ENCODE peak calls at places on chromosomes 5 and 9, in seven cellular contexts. R is HepG2, M is upper lobe of left lung, G is GM12878, I is K562, W is HCT116, D is GM23338. T is an unnamed sample.

GRCh38 chr5:8908055-8908683 is 637.7 kb downstream of the SEMA5A start:
- ATAC-seq in I (peak; percentile 85), R (peak; percentile 55), M (no peak), G (peak; percentile 66), W (no peak), D (peak; percentile 94), T (no peak)

GRCh38 chr9:121537283-121537682 is 37.6 kb upstream of the GGTA1 start:
- ATAC-seq in W (no peak), G (no peak), I (no peak), D (no peak), R (no peak), M (no peak), T (peak; percentile 76)

GRCh38 chr5:39005566-39006232 is 68.5 kb downstream of the RICTOR start:
- ATAC-seq in M (no peak), R (peak; percentile 84), W (no peak), G (peak; percentile 76), I (peak; percentile 92), D (peak; percentile 78), T (no peak)

GRCh38 chr9:131370638-131371037 is 23.2 kb upstream of the PRRC2B start:
- ATAC-seq in D (no peak), G (no peak), W (no peak), I (no peak), R (no peak), M (no peak), T (no peak)

GRCh38 chr9:120733190-120733589 is 18.9 kb upstream of the MEGF9 start:
- ATAC-seq in D (no peak), I (no peak), G (no peak), R (peak; percentile 51), M (peak; percentile 72), W (no peak), T (no peak)

GRCh38 chr9:12722131-12722530 is 28.9 kb downstream of the TYRP1 start:
- ATAC-seq in G (no peak), W (no peak), D (no peak), M (no peak), R (no peak), I (no peak), T (no peak)

GRCh38 chr5:41118177-41118576 is 47.0 kb upstream of the MROH2B start:
- ATAC-seq in R (peak; percentile 29), W (no peak), D (no peak), M (no peak), G (no peak), I (no peak), T (no peak)

GRCh38 chr5:11153672-11154377 is 392.8 kb upstream of the DAP start:
- ATAC-seq in G (no peak), D (no peak), R (no peak), I (no peak), M (no peak), W (no peak), T (no peak)

GRCh38 chr5:53826503-53826902 is 266.1 kb downstream of the NDUFS4 start:
- ATAC-seq in D (peak; percentile 48), W (no peak), I (peak; percentile 47), M (peak; percentile 38), G (no peak), R (peak; percentile 26), T (no peak)

GRCh38 chr9:75142208-75142607 is 53.9 kb downstream of the OSTF1 start:
- ATAC-seq in W (no peak), D (no peak), I (no peak), R (no peak), M (peak; percentile 61), G (no peak), T (no peak)

GRCh38 chr5:17429353-17429752 is 68.7 kb upstream of the TAF11L2 start:
- ATAC-seq in M (no peak), R (no peak), W (no peak), I (no peak), D (no peak), G (no peak), T (no peak)

GRCh38 chr5:9342161-9342787 is 203.6 kb downstream of the SEMA5A start:
- ATAC-seq in R (no peak), D (no peak), G (no peak), I (no peak), W (no peak), M (no peak), T (no peak)

GRCh38 chr9:103377667-103378066 is 382.5 kb downstream of the CYLC2 start:
- ATAC-seq in D (no peak), R (no peak), W (no peak), I (no peak), G (no peak), M (no peak), T (no peak)
- H3K4me3 ChIP-seq in D (no peak overlapping the region), R (no peak overlapping the region), W (no peak overlapping the region), I (no peak overlapping the region), G (no peak overlapping the region), M (no peak overlapping the region), T (no peak overlapping the region)

GRCh38 chr5:37496902-37497445 is 117.9 kb downstream of the WDR70 start:
- ATAC-seq in I (no peak), M (no peak), W (no peak), D (no peak), R (no peak), G (no peak), T (no peak)

GRCh38 chr5:37506722-37507121 is 127.6 kb downstream of the WDR70 start:
- ATAC-seq in D (peak; percentile 46), W (peak; percentile 73), R (no peak), M (no peak), G (no peak), I (peak; percentile 39), T (no peak)

GRCh38 chr5:37506241-37506640 is 127.1 kb downstream of the WDR70 start:
- ATAC-seq in I (no peak), R (no peak), W (peak; percentile 95), D (no peak), G (no peak), M (no peak), T (no peak)

GRCh38 chr5:37495668-37496067 is 116.5 kb downstream of the WDR70 start:
- ATAC-seq in M (no peak), I (no peak), R (no peak), G (no peak), W (peak; percentile 38), D (no peak), T (peak; percentile 57)

GRCh38 chr5:37501152-37501551 is 122.0 kb downstream of the WDR70 start:
- ATAC-seq in G (no peak), M (no peak), D (no peak), W (no peak), R (no peak), I (no peak), T (no peak)
- TF ChIP-seq POLR2AphosphoS5 in G (no peak), M (no peak), D (no peak), W (no peak), R (no peak), I (no peak), T (no peak)

GRCh38 chr9:136433849-136434579 is 5.6 kb downstream of the INPP5E start:
- ATAC-seq in W (no peak), G (no peak), M (no peak), R (no peak), D (no peak), I (no peak), T (no peak)

GRCh38 chr9:136437430-136437829 is 2.2 kb downstream of the INPP5E start:
- ATAC-seq in I (no peak), M (no peak), R (no peak), W (no peak), D (no peak), G (no peak), T (no peak)

GRCh38 chr9:136437839-136438547 is 1.7 kb downstream of the INPP5E start:
- ATAC-seq in I (no peak), G (no peak), D (no peak), R (no peak), W (no peak), M (no peak), T (no peak)

GRCh38 chr9:136434580-136435169 is 5.0 kb downstream of the INPP5E start:
- ATAC-seq in D (no peak), G (no peak), M (no peak), I (no peak), R (no peak), W (no peak), T (no peak)

DNA sequence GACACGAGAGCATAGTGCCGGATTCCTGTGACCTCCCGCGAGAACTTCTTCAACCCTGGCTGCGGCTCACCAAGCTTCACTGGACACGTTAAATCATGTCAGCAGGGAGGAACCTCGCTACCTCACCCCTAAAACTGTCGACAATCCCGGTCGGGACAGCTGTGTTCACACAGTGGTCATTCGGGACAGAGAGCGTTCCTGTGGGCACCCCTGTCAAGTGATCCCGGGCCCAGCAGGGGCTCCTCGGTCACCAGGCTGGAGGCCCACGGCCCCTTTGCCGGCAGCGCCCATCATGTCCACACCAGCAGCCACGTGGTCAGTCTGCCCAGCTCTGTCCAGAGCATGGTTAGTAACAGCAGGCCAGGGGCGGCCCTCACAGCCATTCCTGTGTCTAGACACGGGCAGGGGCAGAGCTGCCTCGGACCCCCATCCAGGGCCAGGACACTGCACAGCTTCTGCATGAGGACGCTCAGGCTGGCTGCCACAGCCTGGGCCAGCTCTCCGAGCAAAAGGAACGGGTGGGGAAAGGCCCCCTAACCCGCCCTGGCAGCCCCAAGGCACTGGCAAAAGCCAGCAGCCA is 3.5 kb downstream of the INPP5E start:
- ATAC-seq in M (no peak), W (no peak), G (no peak), D (no peak), I (no peak), R (no peak), T (no peak)
- H3K27ac ChIP-seq in M (no peak overlapping the region), W (no peak overlapping the region), G (no peak overlapping the region), D (no peak overlapping the region), I (no peak overlapping the region), R (no peak overlapping the region), T (no peak overlapping the region)

GRCh38 chr5:80962630-80963520 is 2.7 kb downstream of the RASGRF2 start:
- ATAC-seq in D (no peak), M (no peak), I (no peak), W (no peak), R (no peak), G (no peak), T (no peak)

GRCh38 chr5:80959138-80959537 is 1.0 kb upstream of the RASGRF2 start:
- ATAC-seq in I (no peak), M (no peak), W (no peak), G (no peak), R (no peak), D (peak; percentile 8), T (no peak)

GRCh38 chr5:80961376-80962281 is 1.5 kb downstream of the RASGRF2 start:
- ATAC-seq in W (no peak), G (no peak), R (peak; percentile 27), M (peak; percentile 69), I (no peak), D (no peak), T (no peak)

GRCh38 chr5:80959768-80960442 is at the start of gene RASGRF2:
- ATAC-seq in I (no peak), G (no peak), D (peak; percentile 56), M (no peak), R (peak; percentile 73), W (no peak), T (peak; percentile 46)

DNA sequence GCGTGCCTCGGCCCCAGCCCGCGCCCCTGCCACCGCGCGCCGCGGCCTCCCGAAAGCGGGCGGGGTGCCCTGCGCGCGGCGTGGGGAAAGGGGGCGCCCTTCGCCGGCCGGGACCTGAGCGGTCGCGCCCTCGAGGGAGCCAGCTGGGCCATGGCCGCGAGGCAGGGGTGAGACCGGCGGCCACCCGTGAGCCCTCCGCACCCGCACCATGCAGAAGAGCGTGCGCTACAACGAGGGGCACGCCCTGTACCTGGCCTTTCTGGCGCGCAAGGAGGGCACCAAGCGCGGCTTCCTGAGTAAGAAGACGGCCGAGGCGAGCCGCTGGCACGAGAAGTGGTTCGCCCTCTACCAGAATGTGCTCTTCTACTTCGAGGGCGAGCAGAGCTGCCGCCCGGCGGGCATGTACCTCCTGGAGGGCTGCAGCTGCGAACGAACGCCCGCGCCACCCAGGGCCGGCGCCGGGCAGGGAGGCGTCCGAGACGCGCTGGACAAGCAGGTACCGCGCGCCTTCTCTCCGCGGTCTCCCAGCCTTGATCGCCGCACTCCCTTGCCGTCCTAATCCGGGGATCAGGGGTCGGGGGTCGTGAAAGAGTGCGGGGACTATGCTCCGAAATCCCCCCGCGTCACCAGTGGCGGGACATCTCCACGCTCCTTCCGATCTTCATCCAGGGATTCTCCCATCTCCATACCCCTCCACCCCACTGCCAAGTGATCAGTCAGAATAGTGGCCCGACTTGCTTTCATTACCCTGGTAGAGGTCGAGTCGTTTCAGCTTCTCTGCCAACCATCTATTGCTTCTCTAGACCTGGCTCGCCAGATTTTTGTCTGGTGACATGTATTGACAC is 590 bp downstream of the RASGRF2 start:
- ATAC-seq in D (peak; percentile 55), M (peak; percentile 32), W (no peak), R (peak; percentile 78), I (no peak), G (no peak), T (peak; percentile 65)
- H3K4me3 ChIP-seq in D (peak overlapping the region; percentile 69), M (peak overlapping the region; percentile 60), W (no peak overlapping the region), R (peak overlapping the region; percentile 93), I (no peak overlapping the region), G (no peak overlapping the region), T (peak overlapping the region; percentile 54)

T was measured in gastroesophageal sphincter.